ENCODE peak calls at places on chromosome 21, in five cellular contexts. One of them, this sample, is unnamed.

GRCh38 chr21:38669186-38669585 is 136.5 kb upstream of the ETS2 start:
- DNase-seq in naive thymus-derived CD8-positive, alpha-beta T cell: no peak
- DNase-seq in glomerular endothelial cell: no peak
- DNase-seq in H4: peak
- DNase-seq in activated CD8-positive, alpha-beta memory T cell treated with anti-CD3 and anti-CD28 coated beads, Interleukin-2, amount 50 U/mL, for 48 hours: no peak
- DNase-seq in this sample: no peak

GRCh38 chr21:36707763-36708511 is 9.0 kb downstream of the SIM2 start:
- DNase-seq in naive thymus-derived CD8-positive, alpha-beta T cell: no peak
- DNase-seq in glomerular endothelial cell: no peak
- DNase-seq in H4: no peak
- DNase-seq in activated CD8-positive, alpha-beta memory T cell treated with anti-CD3 and anti-CD28 coated beads, Interleukin-2, amount 50 U/mL, for 48 hours: peak
- DNase-seq in this sample: no peak

GRCh38 chr21:36429672-36430546 is 44.7 kb downstream of the CHAF1B start:
- DNase-seq in naive thymus-derived CD8-positive, alpha-beta T cell: peak
- DNase-seq in glomerular endothelial cell: peak
- DNase-seq in H4: peak
- DNase-seq in activated CD8-positive, alpha-beta memory T cell treated with anti-CD3 and anti-CD28 coated beads, Interleukin-2, amount 50 U/mL, for 48 hours: peak
- DNase-seq in this sample: no peak

GRCh38 chr21:44618909-44619308 is 7.0 kb downstream of the KRTAP10-8 start:
- DNase-seq in naive thymus-derived CD8-positive, alpha-beta T cell: peak
- DNase-seq in glomerular endothelial cell: no peak
- DNase-seq in H4: no peak
- DNase-seq in activated CD8-positive, alpha-beta memory T cell treated with anti-CD3 and anti-CD28 coated beads, Interleukin-2, amount 50 U/mL, for 48 hours: peak
- DNase-seq in this sample: no peak

GRCh38 chr21:36156815-36157670 is at the start of gene DOP1B:
- DNase-seq in naive thymus-derived CD8-positive, alpha-beta T cell: no peak
- DNase-seq in glomerular endothelial cell: no peak
- DNase-seq in H4: no peak
- DNase-seq in activated CD8-positive, alpha-beta memory T cell treated with anti-CD3 and anti-CD28 coated beads, Interleukin-2, amount 50 U/mL, for 48 hours: peak
- DNase-seq in this sample: no peak

GRCh38 chr21:31128234-31128633 is 90.0 kb upstream of the KRTAP19-8 start:
- DNase-seq in naive thymus-derived CD8-positive, alpha-beta T cell: no peak
- DNase-seq in glomerular endothelial cell: no peak
- DNase-seq in H4: no peak
- DNase-seq in activated CD8-positive, alpha-beta memory T cell treated with anti-CD3 and anti-CD28 coated beads, Interleukin-2, amount 50 U/mL, for 48 hours: no peak
- DNase-seq in this sample: no peak

GRCh38 chr21:17819878-17820232 is 699 bp upstream of the C21orf91 start:
- DNase-seq in naive thymus-derived CD8-positive, alpha-beta T cell: no peak
- DNase-seq in glomerular endothelial cell: no peak
- DNase-seq in H4: peak
- DNase-seq in activated CD8-positive, alpha-beta memory T cell treated with anti-CD3 and anti-CD28 coated beads, Interleukin-2, amount 50 U/mL, for 48 hours: no peak
- DNase-seq in this sample: no peak

GRCh38 chr21:43884012-43884860 is 19.2 kb downstream of the AGPAT3 start:
- DNase-seq in naive thymus-derived CD8-positive, alpha-beta T cell: no peak
- DNase-seq in glomerular endothelial cell: no peak
- DNase-seq in H4: peak
- DNase-seq in activated CD8-positive, alpha-beta memory T cell treated with anti-CD3 and anti-CD28 coated beads, Interleukin-2, amount 50 U/mL, for 48 hours: no peak
- DNase-seq in this sample: no peak

GRCh38 chr21:33434770-33435360 is 31.7 kb downstream of the IFNGR2 start:
- DNase-seq in naive thymus-derived CD8-positive, alpha-beta T cell: no peak
- DNase-seq in glomerular endothelial cell: peak
- DNase-seq in H4: peak
- DNase-seq in activated CD8-positive, alpha-beta memory T cell treated with anti-CD3 and anti-CD28 coated beads, Interleukin-2, amount 50 U/mL, for 48 hours: peak
- DNase-seq in this sample: no peak

GRCh38 chr21:30625449-30625848 is 5.0 kb downstream of the KRTAP20-4 start:
- DNase-seq in naive thymus-derived CD8-positive, alpha-beta T cell: no peak
- DNase-seq in glomerular endothelial cell: no peak
- DNase-seq in H4: no peak
- DNase-seq in activated CD8-positive, alpha-beta memory T cell treated with anti-CD3 and anti-CD28 coated beads, Interleukin-2, amount 50 U/mL, for 48 hours: no peak
- DNase-seq in this sample: no peak

GRCh38 chr21:41064325-41064724 is 103.6 kb upstream of the BACE2 start:
- DNase-seq in naive thymus-derived CD8-positive, alpha-beta T cell: no peak
- DNase-seq in glomerular endothelial cell: no peak
- DNase-seq in H4: no peak
- DNase-seq in activated CD8-positive, alpha-beta memory T cell treated with anti-CD3 and anti-CD28 coated beads, Interleukin-2, amount 50 U/mL, for 48 hours: no peak
- DNase-seq in this sample: no peak

This sample was measured in NCI-H1048.